ENCODE peak calls at places on chromosomes 3 and 15, in four cellular contexts. Q is B cell, F is NCI-H1417, S is uterus. O is an unnamed sample.

GRCh38 chr15:56411122-56411749 is 46.0 kb downstream of the TEX9 start:
- DNase-seq in S (no peak), F (no peak), Q (no peak), O (no peak)

GRCh38 chr3:31064021-31064420 is 169.6 kb upstream of the GADL1 start:
- DNase-seq in F (no peak), Q (no peak), S (no peak), O (no peak)

GRCh38 chr3:46663611-46664135 is 29.8 kb downstream of the ALS2CL start:
- DNase-seq in Q (peak), F (peak), S (no peak), O (peak)

GRCh38 chr15:101554115-101554915 is 64.8 kb upstream of the PCSK6 start:
- DNase-seq in S (no peak), Q (no peak), F (no peak), O (no peak)

GRCh38 chr3:12853803-12854202 is 12.4 kb upstream of the RPL32 start:
- DNase-seq in Q (no peak), S (no peak), F (no peak), O (no peak)

GRCh38 chr3:196219194-196219969 is 3.0 kb downstream of the SLC51A start:
- DNase-seq in S (peak), F (peak), Q (peak), O (peak)

GRCh38 chr3:106759686-106760085 is 617.6 kb upstream of the CCDC54 start:
- DNase-seq in S (no peak), F (no peak), Q (no peak), O (no peak)

GRCh38 chr3:15637131-15637951 is 35.8 kb downstream of the BTD start:
- DNase-seq in Q (no peak), F (no peak), S (no peak), O (no peak)